ENCODE peak calls at places on chromosome 12, in nine cellular contexts. B is keratinocyte; A is lung; Q is tibial artery; O is mesendoderm; X is mesenchymal stem cell; M is CD4-positive, CD25-positive, alpha-beta regulatory T cell; H is adrenal gland; P is transverse colon. C is an unnamed sample. For H3K4me1, the result is how much of the 10 kb centered on the place peaks cover.

GRCh38 chr12:42779186-42779859 is 189.8 kb upstream of the PRICKLE1 start:
- DNase-seq in B (no peak), A (peak), O (no peak), H (no peak), M (no peak), P (no peak), Q (no peak), X (no peak), C (no peak)

GRCh38 chr12:62196146-62196545 is 64.1 kb upstream of the USP15 start:
- DNase-seq in M (no peak), X (no peak), O (no peak), B (no peak), H (no peak), Q (no peak), A (no peak), P (no peak), C (no peak)

GRCh38 chr12:1935700-1936378 is 17.4 kb upstream of the CACNA2D4 start:
- DNase-seq in H (peak), P (no peak), Q (peak), M (no peak), X (no peak), O (no peak), B (no peak), A (no peak), C (peak)

GRCh38 chr12:22477166-22477893 is 67.0 kb downstream of the C2CD5 start:
- DNase-seq in O (no peak), X (peak), M (no peak), A (no peak), Q (no peak), H (no peak), B (no peak), P (no peak), C (no peak)

GRCh38 chr12:1606021-1606622 is 11.7 kb upstream of the FBXL14 start:
- DNase-seq in Q (peak), P (peak), O (peak), M (peak), X (peak), H (peak), A (peak), B (peak), C (peak)

GRCh38 chr12:28781671-28782652 is 367.1 kb upstream of the FAR2 start:
- DNase-seq in Q (no peak), A (no peak), P (no peak), H (no peak), M (no peak), O (peak), X (no peak), B (no peak), C (no peak)

GRCh38 chr12:108196319-108196718 is 67.2 kb downstream of the WSCD2 start:
- DNase-seq in P (no peak), O (no peak), A (no peak), B (no peak), M (no peak), X (no peak), Q (no peak), H (no peak), C (no peak)

GRCh38 chr12:77943466-77943865 is 112.8 kb downstream of the NAV3 start:
- DNase-seq in M (no peak), X (peak), P (no peak), H (no peak), O (peak), Q (no peak), A (no peak), B (peak), C (no peak)

GRCh38 chr12:111687255-111687654 is 1.4 kb downstream of the ACAD10 start:
- DNase-seq in B (no peak), M (no peak), P (no peak), X (no peak), O (peak), A (no peak), H (no peak), Q (no peak), C (no peak)

GRCh38 chr12:6225630-6226001 is 25.4 kb downstream of the CD9 start:
- DNase-seq in B (no peak), P (no peak), X (no peak), M (no peak), A (no peak), H (no peak), Q (no peak), O (no peak), C (no peak)

GRCh38 chr12:51421266-51421884 is 3.3 kb upstream of the SLC4A8 start:
- DNase-seq in B (no peak), P (peak), X (peak), H (peak), O (peak), M (peak), A (peak), Q (no peak), C (no peak)

GRCh38 chr12:47267571-47267970 is 187.8 kb upstream of the AMIGO2 start:
- DNase-seq in A (no peak), B (peak), O (no peak), M (no peak), P (no peak), H (no peak), X (no peak), Q (no peak), C (no peak)

GRCh38 chr12:95440401-95440800 is 33.6 kb upstream of the METAP2 start:
- DNase-seq in X (peak), B (no peak), M (no peak), Q (no peak), H (no peak), P (no peak), A (no peak), O (no peak), C (no peak)

GRCh38 chr12:39816671-39817185 is 197.1 kb upstream of the ABCD2 start:
- DNase-seq in M (no peak), A (no peak), O (peak), B (no peak), P (no peak), Q (no peak), X (no peak), H (no peak), C (no peak)

GRCh38 chr12:90548595-90548994 is 406.4 kb downstream of the CCER1 start:
- DNase-seq in M (no peak), H (no peak), X (no peak), P (no peak), A (no peak), B (no peak), O (no peak), Q (no peak), C (no peak)

GRCh38 chr12:10551375-10551774 is 45.7 kb downstream of the EIF2S3B start:
- DNase-seq in A (no peak), O (no peak), H (no peak), M (no peak), Q (no peak), P (no peak), B (no peak), X (no peak), C (peak)

GRCh38 chr12:116659771-116660481 is 77.9 kb downstream of the SPRING1 start:
- DNase-seq in P (no peak), H (peak), X (no peak), B (no peak), A (no peak), M (no peak), Q (no peak), O (no peak), C (peak)

GRCh38 chr12:47949441-47950341 is 13.7 kb upstream of the TMEM106C start:
- DNase-seq in X (peak), Q (peak), O (peak), P (peak), H (peak), M (peak), B (peak), A (peak), C (peak)

GRCh38 chr12:127567531-127567930 is 699.4 kb upstream of the TMEM132C start:
- DNase-seq in B (no peak), Q (no peak), A (no peak), O (no peak), P (no peak), X (no peak), H (no peak), M (no peak), C (no peak)

GRCh38 chr12:81296556-81297305 is 218.9 kb downstream of the ACSS3 start:
- DNase-seq in B (no peak), O (no peak), M (no peak), P (no peak), X (peak), Q (no peak), A (no peak), H (no peak), C (no peak)

GRCh38 chr12:67355428-67356385 is 86.5 kb downstream of the CAND1 start:
- DNase-seq in H (no peak), B (no peak), P (no peak), X (peak), M (peak), Q (no peak), O (peak), A (no peak), C (no peak)

GRCh38 chr12:67431436-67432049 is 162.4 kb downstream of the CAND1 start:
- DNase-seq in B (no peak), M (no peak), A (no peak), X (no peak), P (no peak), Q (no peak), H (no peak), O (no peak), C (no peak)

GRCh38 chr12:95336387-95337067 is 118.9 kb downstream of the VEZT start:
- DNase-seq in X (peak), H (peak), O (peak), Q (peak), M (no peak), P (peak), B (no peak), A (peak), C (peak)

GRCh38 chr12:14952295-14952995 is 9.0 kb downstream of the ARHGDIB start:
- DNase-seq in A (no peak), O (peak), Q (no peak), H (no peak), M (peak), P (peak), B (peak), X (peak), C (no peak)

GRCh38 chr12:3668479-3669165 is 84.3 kb downstream of the CRACR2A start:
- DNase-seq in M (no peak), O (no peak), H (no peak), A (no peak), Q (no peak), X (no peak), B (no peak), P (no peak), C (no peak)

GRCh38 chr12:69431604-69432222 is 38.5 kb upstream of the FRS2 start:
- DNase-seq in M (no peak), X (no peak), H (no peak), B (no peak), A (no peak), O (no peak), Q (no peak), P (no peak), C (no peak)

GRCh38 chr12:13661005-13661887 is 320.2 kb downstream of the GRIN2B start:
- DNase-seq in O (peak), A (peak), M (no peak), X (peak), Q (no peak), B (no peak), P (peak), H (peak), C (no peak)

GRCh38 chr12:131035268-131035681 is 81.6 kb downstream of the ADGRD1 start:
- DNase-seq in Q (no peak), H (no peak), M (no peak), P (no peak), O (no peak), A (no peak), X (no peak), B (no peak), C (no peak)

GRCh38 chr12:39300799-39301198 is 142.1 kb downstream of the KIF21A start:
- DNase-seq in H (no peak), B (no peak), X (peak), M (no peak), Q (no peak), A (no peak), P (no peak), O (no peak), C (no peak)

GRCh38 chr12:30329281-30329680 is 366.4 kb downstream of the IPO8 start:
- DNase-seq in M (no peak), O (no peak), Q (no peak), X (peak), H (no peak), A (no peak), B (no peak), P (no peak), C (no peak)

GRCh38 chr12:14695685-14696084 is 714 bp downstream of the GUCY2C start:
- DNase-seq in M (no peak), O (no peak), X (no peak), Q (no peak), P (peak), A (no peak), B (no peak), H (no peak), C (no peak)

GRCh38 chr12:1429980-1430379 is 164.4 kb downstream of the FBXL14 start:
- DNase-seq in H (no peak), P (no peak), X (peak), Q (no peak), A (no peak), M (no peak), O (no peak), B (no peak), C (no peak)

GRCh38 chr12:50049254-50050118 is 7.9 kb upstream of the ASIC1 start:
- DNase-seq in A (no peak), M (no peak), B (no peak), Q (no peak), X (no peak), H (no peak), O (no peak), P (no peak), C (no peak)
- H3K4me3 ChIP-seq in A (no peak), M (no peak), B (no peak), Q (no peak), X (no peak), H (no peak), O (no peak), P (no peak), C (no peak)

GRCh38 chr12:88922816-88923215 is 342.5 kb upstream of the KITLG start:
- DNase-seq in A (no peak), M (no peak), P (no peak), X (no peak), B (no peak), O (no peak), H (no peak), Q (no peak), C (no peak)
- H3K4me1 ChIP-seq in A (under half), M (under half), P (under half), X (under half), B (half or more), O (under half), H (under half), Q (under half), C (under half)

GRCh38 chr12:104588048-104588942 is 131.5 kb downstream of the CHST11 start:
- DNase-seq in Q (no peak), P (no peak), A (no peak), H (no peak), B (peak), M (no peak), X (peak), O (no peak), C (no peak)
- H3K27ac ChIP-seq in Q (no peak), P (no peak), A (no peak), H (no peak), B (peak), M (no peak), X (no peak), O (no peak), C (no peak)

GRCh38 chr12:49824886-49825285 is 3.3 kb downstream of the NCKAP5L start:
- DNase-seq in A (no peak), P (no peak), X (peak), M (no peak), H (no peak), O (no peak), Q (no peak), B (no peak), C (no peak)
- H3K4me3 ChIP-seq in A (no peak), P (no peak), X (no peak), M (no peak), H (no peak), O (no peak), Q (no peak), B (peak), C (no peak)

GRCh38 chr12:54526800-54527630 is 22.4 kb upstream of the PDE1B start:
- DNase-seq in H (no peak), X (peak), M (no peak), P (peak), A (no peak), Q (no peak), O (peak), B (no peak), C (peak)

GRCh38 chr12:54521291-54522062 is 23.9 kb downstream of the NCKAP1L start:
- DNase-seq in H (no peak), X (no peak), Q (no peak), B (no peak), A (no peak), M (no peak), P (no peak), O (no peak), C (no peak)

GRCh38 chr12:54525383-54525782 is 24.0 kb upstream of the PDE1B start:
- DNase-seq in B (no peak), X (no peak), P (no peak), M (no peak), O (no peak), Q (no peak), H (no peak), A (no peak), C (no peak)

GRCh38 chr12:54523637-54524036 is 25.8 kb upstream of the PDE1B start:
- DNase-seq in X (no peak), O (no peak), P (no peak), A (no peak), B (no peak), H (no peak), M (no peak), Q (no peak), C (no peak)

GRCh38 chr12:54522213-54522612 is 24.7 kb downstream of the NCKAP1L start:
- DNase-seq in A (no peak), Q (no peak), H (no peak), P (no peak), O (no peak), X (no peak), M (no peak), B (no peak), C (no peak)
- H3K4me1 ChIP-seq in A (under half), Q (under half), H (under half), P (under half), O (under half), X (under half), M (under half), B (under half), C (under half)